ENCODE peak calls at places on chromosomes 11 and 22, in five cellular contexts. C, D, N, W and Y are unnamed samples.

GRCh38 chr11:96187779-96188624 is 155.0 kb downstream of the MAML2 start:
- DNase-seq in C (no peak), D (no peak), N (no peak), W (no peak), Y (no peak)

GRCh38 chr22:31488346-31488883 is 1.2 kb downstream of the EIF4ENIF1 start:
- DNase-seq in C (no peak), D (no peak), N (no peak), W (no peak), Y (no peak)

GRCh38 chr22:39185601-39186012 is 33.1 kb upstream of the CBX7 start:
- DNase-seq in C (no peak), D (no peak), N (no peak), W (no peak), Y (no peak)

GRCh38 chr11:19906126-19906525 is 193.5 kb downstream of the NAV2 start:
- DNase-seq in C (no peak), D (no peak), N (no peak), W (no peak), Y (no peak)

GRCh38 chr11:47908198-47908597 is 60.0 kb upstream of the NUP160 start:
- DNase-seq in C (no peak), D (no peak), N (no peak), W (no peak), Y (no peak)

GRCh38 chr11:19474954-19475811 is 234.4 kb upstream of the E2F8 start:
- DNase-seq in C (no peak), D (no peak), N (no peak), W (no peak), Y (peak)

GRCh38 chr11:110185599-110185998 is 92.4 kb downstream of the ZC3H12C start:
- DNase-seq in C (no peak), D (no peak), N (no peak), W (no peak), Y (no peak)

GRCh38 chr22:36936362-36937116 is 23.1 kb downstream of the CSF2RB start:
- DNase-seq in C (no peak), D (no peak), N (no peak), W (no peak), Y (no peak)

GRCh38 chr22:43277987-43278601 is 65.1 kb downstream of the SCUBE1 start:
- DNase-seq in C (no peak), D (no peak), N (no peak), W (no peak), Y (no peak)

GRCh38 chr11:59767212-59767611 is 12.0 kb downstream of the STX3 start:
- DNase-seq in C (peak), D (no peak), N (no peak), W (no peak), Y (no peak)

GRCh38 chr22:48955351-48956311 is 872.0 kb downstream of the BRD1 start:
- DNase-seq in C (no peak), D (no peak), N (no peak), W (no peak), Y (no peak)

GRCh38 chr11:115724709-115725108 is 220.5 kb upstream of the CADM1 start:
- DNase-seq in C (no peak), D (no peak), N (no peak), W (no peak), Y (no peak)

GRCh38 chr11:118889796-118890195 is 6.1 kb downstream of the CXCR5 start:
- DNase-seq in C (no peak), D (no peak), N (no peak), W (no peak), Y (no peak)

GRCh38 chr11:105229758-105230157 is 90.2 kb upstream of the CARD18 start:
- DNase-seq in C (no peak), D (no peak), N (no peak), W (no peak), Y (no peak)

GRCh38 chr11:20337526-20338154 is 25.9 kb upstream of the HTATIP2 start:
- DNase-seq in C (no peak), D (no peak), N (no peak), W (no peak), Y (peak)

GRCh38 chr11:35420371-35420770 is 1.0 kb upstream of the SLC1A2 start:
- DNase-seq in C (no peak), D (no peak), N (no peak), W (no peak), Y (no peak)

GRCh38 chr11:27468643-27469332 is 3.8 kb downstream of the LGR4 start:
- DNase-seq in C (no peak), D (no peak), N (no peak), W (no peak), Y (no peak)

GRCh38 chr11:46279393-46280099 is 2.1 kb downstream of the CREB3L1 start:
- DNase-seq in C (no peak), D (no peak), N (no peak), W (no peak), Y (peak)

GRCh38 chr22:49487950-49488349 is 339.7 kb downstream of the BRD1 start:
- DNase-seq in C (no peak), D (no peak), N (no peak), W (no peak), Y (no peak)